ENCODE peak calls at places on chromosomes 6 and 20, in nine cellular contexts. Y is hepatocyte, U is GM23248, D is MM.1S, P is OCI-LY7, E is SK-N-SH, H is neural progenitor cell, G is PC-3, O is HCT116. R is an unnamed sample.
A peak's percentile ranks its signal among the peaks of the same experiment; 100 is the strongest.

GRCh38 chr20:35315199-35316020 is 23.2 kb upstream of the FAM83C start:
- DNase-seq in E (no peak), H (no peak), G (no peak), O (no peak), Y (no peak), U (peak; percentile 61), P (no peak), D (no peak), R (no peak)

GRCh38 chr20:45857836-45858250 is 429 bp downstream of the ZSWIM3 start:
- DNase-seq in H (peak; percentile 44), U (peak; percentile 37), D (peak; percentile 43), P (peak; percentile 58), Y (no peak), O (no peak), E (peak; percentile 66), G (no peak), R (peak; percentile 76)

GRCh38 chr6:42987533-42988451 is 3.4 kb downstream of the PPP2R5D start:
- DNase-seq in U (no peak), E (no peak), G (no peak), P (no peak), H (no peak), D (no peak), O (no peak), Y (no peak), R (no peak)

GRCh38 chr6:32668226-32668747 is 1.8 kb upstream of the HLA-DQB1 start:
- DNase-seq in Y (peak; percentile 83), U (peak; percentile 24), E (no peak), D (peak; percentile 8), G (peak; percentile 74), H (peak; percentile 46), O (peak; percentile 41), P (peak; percentile 83), R (peak; percentile 74)

GRCh38 chr20:48295445-48295903 is 510.2 kb upstream of the SULF2 start:
- DNase-seq in G (peak; percentile 98), O (peak; percentile 79), D (no peak), U (peak; percentile 91), Y (peak; percentile 75), H (peak; percentile 76), P (no peak), E (no peak), R (peak; percentile 90)

GRCh38 chr6:24686408-24686807 is 19.5 kb downstream of the ACOT13 start:
- DNase-seq in H (no peak), P (no peak), Y (no peak), E (no peak), D (no peak), G (no peak), O (no peak), U (no peak), R (no peak)

GRCh38 chr6:11972270-11972669 is 39.8 kb upstream of the HIVEP1 start:
- DNase-seq in G (no peak), H (no peak), P (no peak), O (no peak), D (no peak), Y (no peak), E (no peak), U (no peak), R (peak; percentile 21)

GRCh38 chr6:110041830-110042229 is 63.7 kb downstream of the GPR6 start:
- DNase-seq in E (no peak), H (no peak), G (no peak), Y (no peak), D (no peak), U (no peak), O (no peak), P (no peak), R (no peak)

GRCh38 chr6:41288025-41288777 is 1.7 kb upstream of the TREM1 start:
- DNase-seq in G (peak; percentile 71), E (no peak), H (no peak), Y (peak; percentile 57), O (no peak), P (no peak), U (peak; percentile 54), D (peak; percentile 70), R (no peak)

GRCh38 chr6:106446287-106446885 is 85.9 kb downstream of the CRYBG1 start:
- DNase-seq in O (no peak), U (peak; percentile 41), D (peak; percentile 15), E (peak; percentile 12), H (no peak), Y (no peak), P (peak; percentile 62), G (peak; percentile 43), R (peak; percentile 29)

DNA sequence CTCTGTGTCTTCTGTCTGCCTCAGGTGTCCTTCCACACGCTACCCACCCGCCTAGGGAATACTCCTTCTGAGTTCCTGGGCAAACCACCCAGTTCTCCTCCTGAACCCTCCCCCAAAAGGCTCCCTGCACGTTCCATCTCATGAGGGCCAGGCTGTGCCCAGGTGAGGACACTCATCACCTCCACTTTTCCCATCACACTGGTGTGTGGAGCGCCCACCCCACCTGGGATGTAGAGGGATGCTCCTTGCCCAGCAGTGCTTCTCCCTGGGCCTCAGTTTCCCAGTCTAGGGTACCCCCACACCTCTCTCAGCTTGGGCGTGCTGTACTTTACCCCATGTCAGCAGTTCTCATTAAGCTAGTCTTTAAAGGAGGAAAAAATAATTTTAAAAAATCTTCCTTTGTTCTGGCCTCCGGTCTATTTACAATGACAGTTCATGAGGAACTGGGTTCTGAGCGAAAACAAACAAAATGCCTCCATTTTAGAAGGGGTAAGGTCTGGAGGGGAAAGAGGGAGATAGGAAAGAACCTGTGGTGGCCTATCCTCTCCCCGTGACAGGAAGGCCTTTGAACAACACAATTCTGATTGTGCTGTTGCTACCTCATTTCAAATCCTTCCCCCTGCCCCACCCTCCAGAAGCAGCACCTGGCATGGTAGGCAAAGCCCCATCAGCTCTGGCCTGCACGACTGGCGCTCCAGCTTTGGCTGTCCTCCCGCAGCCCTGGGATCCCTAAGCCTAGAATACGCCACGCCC is 1.7 kb upstream of the C20orf203 start:
- DNase-seq in E (no peak), O (no peak), U (no peak), Y (no peak), H (peak; percentile 60), D (no peak), P (no peak), G (no peak), R (peak; percentile 46)
- TF ChIP-seq EZH2phosphoT487 in E (no peak), O (no peak), U (no peak), Y (no peak), H (no peak), D (no peak), P (no peak), G (no peak), R (no peak)

DNA sequence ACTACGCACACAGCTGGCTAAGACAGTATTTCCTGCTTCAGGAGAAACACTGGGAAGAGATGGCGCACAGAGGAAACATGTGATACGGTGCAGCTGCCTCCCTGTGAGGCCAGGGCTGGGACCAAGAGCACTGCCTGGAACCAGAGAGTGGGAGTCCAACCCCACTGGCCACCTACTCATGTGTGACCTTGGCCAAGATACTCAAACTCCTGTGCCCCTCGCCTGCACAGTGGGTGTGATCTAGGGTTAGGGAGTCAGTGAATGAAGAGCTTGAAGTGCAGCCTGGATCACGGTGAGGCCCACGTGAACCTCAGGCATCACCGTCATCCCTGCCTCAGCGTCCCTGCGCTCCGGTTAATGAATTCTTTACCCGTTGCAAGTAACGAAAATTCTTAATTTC is 41.7 kb upstream of the MPC1 start:
- DNase-seq in D (no peak), E (no peak), U (no peak), P (no peak), Y (no peak), H (no peak), O (no peak), G (no peak), R (no peak)
- TF ChIP-seq EZH2phosphoT487 in D (no peak), E (no peak), U (no peak), P (no peak), Y (no peak), H (no peak), O (no peak), G (no peak), R (no peak)

GRCh38 chr6:157669747-157670216 is 153.3 kb upstream of the SNX9 start:
- DNase-seq in U (peak; percentile 94), Y (peak; percentile 84), O (no peak), E (peak; percentile 75), H (peak; percentile 78), P (no peak), G (peak; percentile 67), D (no peak), R (peak; percentile 70)

GRCh38 chr6:157672726-157673412 is 150.2 kb upstream of the SNX9 start:
- DNase-seq in H (no peak), Y (no peak), G (no peak), E (no peak), P (no peak), O (no peak), U (no peak), D (no peak), R (no peak)

GRCh38 chr6:157668034-157668401 is 155.0 kb upstream of the SNX9 start:
- DNase-seq in P (no peak), G (no peak), H (no peak), E (no peak), O (no peak), U (no peak), Y (no peak), D (no peak), R (no peak)

GRCh38 chr6:157668690-157669089 is 154.4 kb upstream of the SNX9 start:
- DNase-seq in D (no peak), U (no peak), P (no peak), H (no peak), E (no peak), O (no peak), G (no peak), Y (no peak), R (no peak)

DNA sequence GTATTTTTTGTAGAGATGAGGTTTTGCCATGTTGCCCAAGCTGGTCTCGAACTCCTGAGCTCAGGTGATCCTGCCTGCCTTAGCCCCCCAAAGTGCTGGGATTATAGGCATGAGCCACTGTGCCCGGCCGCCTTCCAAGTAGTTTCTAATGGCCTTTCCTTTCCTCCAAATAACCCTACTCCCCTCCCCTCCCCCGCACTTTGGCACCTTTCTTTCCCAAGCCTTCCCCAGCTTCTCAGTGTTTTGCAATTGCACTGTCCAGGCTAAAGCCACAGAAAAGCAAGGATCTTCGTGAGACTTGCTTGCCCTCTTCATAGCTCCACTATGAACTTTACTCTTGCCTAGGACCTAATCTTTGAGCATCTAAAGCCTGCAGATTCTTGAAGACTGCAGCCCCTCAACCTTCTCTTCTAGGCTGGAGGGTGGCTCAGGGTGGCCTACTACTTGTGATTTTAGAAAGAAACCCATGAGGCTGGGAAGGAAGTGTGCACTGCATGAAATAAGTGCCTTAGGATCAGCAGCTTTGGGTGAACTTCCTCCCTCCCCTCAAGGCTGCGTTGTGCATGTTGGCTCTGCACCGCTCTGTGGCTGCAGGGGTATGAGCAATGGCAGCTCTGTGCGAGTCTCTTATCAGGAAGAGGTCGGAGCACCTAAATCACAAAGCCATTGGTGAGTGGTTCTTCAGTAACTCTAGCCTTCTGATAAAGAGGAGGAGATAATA is 152.4 kb upstream of the SNX9 start:
- DNase-seq in G (no peak), P (peak; percentile 7), O (no peak), E (no peak), U (peak; percentile 22), H (no peak), Y (no peak), D (no peak), R (no peak)
- TF ChIP-seq EZH2phosphoT487 in G (no peak), P (no peak), O (no peak), E (no peak), U (no peak), H (no peak), Y (no peak), D (no peak), R (no peak)

GRCh38 chr20:52593634-52594033 is 378.5 kb upstream of the TSHZ2 start:
- DNase-seq in P (no peak), O (no peak), Y (no peak), H (no peak), U (peak; percentile 77), E (no peak), D (no peak), G (peak; percentile 23), R (no peak)
- TF ChIP-seq EZH2phosphoT487 in P (no peak), O (no peak), Y (no peak), H (no peak), U (no peak), E (no peak), D (no peak), G (no peak), R (no peak)

R was measured in GM23338.